ENCODE peak calls at places on chromosomes 12 and 14, in five cellular contexts. L is CD8-positive, alpha-beta T cell; N is H9; D is suprapubic skin; B is heart right ventricle. K is an unnamed sample.

GRCh38 chr12:34396006-34396860 is 373.9 kb downstream of the ALG10 start:
- DNase-seq in L (no peak), N (peak; percentile 13), D (peak; percentile 64), B (peak; percentile 1), K (peak; percentile 3)

GRCh38 chr12:122830517-122831214 is 4.6 kb upstream of the HIP1R start:
- DNase-seq in L (no peak), N (no peak), D (no peak), B (no peak), K (no peak)

GRCh38 chr14:35333347-35333730 is 41.2 kb downstream of the PSMA6 start:
- DNase-seq in L (no peak), N (no peak), D (no peak), B (no peak), K (no peak)

GRCh38 chr14:20610002-20610765 is 19.0 kb upstream of the RNASE12 start:
- DNase-seq in L (peak; percentile 50), N (peak; percentile 83), D (no peak), B (peak; percentile 78), K (peak; percentile 89)

GRCh38 chr14:60622920-60623263 is 26.4 kb downstream of the SIX1 start:
- DNase-seq in L (no peak), N (no peak), D (no peak), B (no peak), K (no peak)

GRCh38 chr14:106491851-106492250 is 965.5 kb downstream of the TMEM121 start:
- DNase-seq in L (no peak), N (no peak), D (no peak), B (no peak), K (no peak)

GRCh38 chr12:107900588-107900987 is 126.1 kb downstream of the ASCL4 start:
- DNase-seq in L (no peak), N (no peak), D (no peak), B (no peak), K (no peak)

GRCh38 chr14:60250318-60251035 is 1.5 kb downstream of the PPM1A start:
- DNase-seq in L (no peak), N (no peak), D (no peak), B (no peak), K (no peak)

GRCh38 chr14:61565836-61566536 is 129.3 kb upstream of the HIF1A start:
- DNase-seq in L (no peak), N (no peak), D (no peak), B (no peak), K (no peak)

GRCh38 chr12:117980621-117981020 is 11.8 kb upstream of the KSR2 start:
- DNase-seq in L (no peak), N (no peak), D (no peak), B (no peak), K (no peak)

GRCh38 chr12:113831016-113831415 is 135.1 kb downstream of the RBM19 start:
- DNase-seq in L (no peak), N (no peak), D (no peak), B (no peak), K (no peak)

GRCh38 chr14:87076146-87076545 is 916.8 kb downstream of the GALC start:
- DNase-seq in L (no peak), N (no peak), D (no peak), B (no peak), K (no peak)

GRCh38 chr14:92247347-92247746 is 75.6 kb upstream of the SLC24A4 start:
- DNase-seq in L (no peak), N (no peak), D (no peak), B (no peak), K (no peak)

GRCh38 chr14:23102801-23103200 is 2.0 kb downstream of the CIROP start:
- DNase-seq in L (no peak), N (no peak), D (peak; percentile 69), B (no peak), K (no peak)

GRCh38 chr14:23104070-23104590 is 659 bp downstream of the CIROP start:
- DNase-seq in L (no peak), N (no peak), D (no peak), B (no peak), K (no peak)

GRCh38 chr14:23104591-23105347 is at the start of gene CIROP:
- DNase-seq in L (no peak), N (no peak), D (peak; percentile 48), B (no peak), K (no peak)

GRCh38 chr14:23101986-23102625 is 2.7 kb downstream of the CIROP start:
- DNase-seq in L (no peak), N (no peak), D (peak; percentile 76), B (no peak), K (no peak)

DNA sequence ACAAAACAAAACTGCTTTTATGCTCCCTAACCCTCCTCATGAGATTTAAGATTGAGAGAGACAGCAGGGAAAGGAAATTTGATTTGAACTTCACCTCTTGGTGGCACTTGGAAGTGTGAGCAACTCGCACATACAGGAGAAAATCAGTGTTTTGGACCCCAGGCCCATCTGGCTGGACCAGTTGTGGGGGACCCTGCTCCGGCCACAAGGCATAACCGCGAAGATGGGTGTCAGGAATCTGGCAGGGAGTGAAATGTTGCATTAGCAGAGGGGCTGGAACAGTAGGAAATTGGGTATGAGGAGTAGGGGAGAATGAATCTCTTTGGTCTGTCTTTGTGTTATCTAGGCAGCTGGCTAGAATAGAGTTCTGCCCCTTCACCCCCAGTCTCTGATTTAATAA is 1.2 kb downstream of the CIROP start:
- DNase-seq in L (no peak), N (no peak), D (peak; percentile 44), B (no peak), K (no peak)
- H3K4me1 ChIP-seq in L (no peaks in the 10 kb centered on the region), N (no peaks in the 10 kb centered on the region), D (no peaks in the 10 kb centered on the region), B (peaks cover 14% of the 10 kb centered on the region), K (no peaks in the 10 kb centered on the region)

DNA sequence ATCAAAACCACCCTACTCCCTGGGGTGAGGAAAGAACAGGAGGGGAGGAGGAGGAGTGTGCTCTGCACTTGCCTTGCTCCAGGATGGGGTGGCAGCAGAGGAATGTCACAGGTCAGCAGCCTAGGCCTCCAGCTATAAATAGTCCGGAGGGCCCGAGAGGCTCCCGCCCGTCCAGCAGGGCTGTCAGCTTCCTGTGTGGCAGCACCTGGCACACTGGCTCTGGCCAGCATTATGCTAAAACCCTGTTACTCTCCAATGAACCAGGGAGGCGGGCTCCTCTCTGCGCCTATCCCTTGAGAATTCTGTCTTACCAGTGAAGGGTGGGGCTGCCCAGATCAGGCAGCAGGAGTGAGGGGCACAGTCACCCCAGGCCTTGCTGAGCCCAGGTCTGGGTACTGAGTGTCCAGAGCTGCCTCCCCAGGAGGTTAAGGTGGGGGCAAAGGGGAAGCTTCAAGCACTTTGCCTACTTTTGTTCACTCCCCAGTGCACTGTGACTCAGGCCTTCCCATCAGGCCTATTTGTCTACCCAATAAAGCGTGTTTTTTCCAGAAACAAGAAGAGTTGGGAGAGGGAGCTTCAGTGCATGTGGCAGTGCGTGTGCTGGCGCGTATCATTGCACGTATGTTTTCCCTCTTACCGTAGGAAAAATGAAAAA is 1.1 kb upstream of the COX14 start:
- DNase-seq in L (no peak), N (peak; percentile 86), D (no peak), B (peak; percentile 76), K (peak; percentile 50)
- TF ChIP-seq CTCF in L (no peak), N (no peak), D (no peak), B (no peak), K (no peak)

DNA sequence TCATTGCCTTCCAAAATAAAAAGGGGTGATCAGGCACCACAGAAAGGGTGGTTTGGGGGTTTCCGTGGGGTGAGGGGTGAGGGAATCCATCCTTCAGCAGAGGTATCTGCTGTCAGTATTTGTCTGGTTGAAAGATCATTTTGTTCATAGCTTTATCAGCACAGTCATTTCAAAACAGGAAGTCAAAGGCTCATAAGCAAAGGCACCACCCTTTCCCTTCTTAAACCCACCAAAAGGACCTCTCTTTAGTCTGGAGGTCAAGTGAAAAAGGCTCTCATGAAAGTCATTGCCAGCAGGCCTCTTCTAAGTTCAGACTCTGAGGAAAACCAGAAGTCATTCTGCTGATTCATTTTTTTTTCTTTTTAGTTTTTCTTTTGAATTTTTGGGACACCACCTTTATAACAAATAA is 6.2 kb downstream of the CHST11 start:
- DNase-seq in L (peak; percentile 27), N (no peak), D (no peak), B (no peak), K (no peak)
- H3K4me1 ChIP-seq in L (peaks cover 90% of the 10 kb centered on the region), N (peaks cover 7% of the 10 kb centered on the region), D (peaks cover 23% of the 10 kb centered on the region), B (peaks cover 59% of the 10 kb centered on the region), K (no peaks in the 10 kb centered on the region)

GRCh38 chr12:54824402-54824801 is 29.9 kb upstream of the MUCL1 start:
- DNase-seq in L (no peak), N (no peak), D (no peak), B (no peak), K (no peak)
- TF ChIP-seq CTCF in L (peak; percentile 31), N (peak; percentile 58), D (no peak), B (no peak), K (no peak)

GRCh38 chr12:26726956-26727355 is 106.0 kb downstream of the ITPR2 start:
- DNase-seq in L (no peak), N (no peak), D (no peak), B (no peak), K (no peak)
- H3K4me1 ChIP-seq in L (no peaks in the 10 kb centered on the region), N (no peaks in the 10 kb centered on the region), D (peaks cover 45% of the 10 kb centered on the region), B (peaks cover 40% of the 10 kb centered on the region), K (peaks cover 8% of the 10 kb centered on the region)

K was measured in ovary.